ENCODE peak calls at places on chromosomes 16 and 17, in six cellular contexts. G is HepG2, S is H1, T is GM12892, W is K562, O is GM12878. E is an unnamed sample.

GRCh38 chr16:86994215-86994614 is 323.0 kb downstream of the C16orf95 start:
- DNase-seq in G (no peak), S (no peak), T (no peak), W (no peak), O (no peak), E (no peak)

GRCh38 chr17:21814776-21815175 is 122.5 kb downstream of the KCNJ18 start:
- DNase-seq in G (no peak), S (no peak), T (no peak), W (no peak), O (no peak), E (no peak)

GRCh38 chr17:46056800-46057304 is 57.8 kb downstream of the STH start:
- DNase-seq in G (no peak), S (no peak), T (no peak), W (no peak), O (no peak), E (no peak)

GRCh38 chr17:60695960-60696359 is 18.3 kb downstream of the BCAS3 start:
- DNase-seq in G (no peak), S (no peak), T (no peak), W (no peak), O (no peak), E (no peak)

GRCh38 chr16:29663020-29663828 is at the start of gene SPN:
- DNase-seq in G (no peak), S (no peak), T (peak; percentile 74), W (peak; percentile 93), O (no peak), E (no peak)

GRCh38 chr16:70708381-70709253 is 22.8 kb upstream of the MTSS2 start:
- DNase-seq in G (no peak), S (no peak), T (no peak), W (no peak), O (no peak), E (no peak)

GRCh38 chr17:1484060-1484535 is 8.4 kb downstream of the MYO1C start:
- DNase-seq in G (no peak), S (no peak), T (no peak), W (no peak), O (no peak), E (no peak)

GRCh38 chr17:77645441-77646430 is 312.8 kb upstream of the TNRC6C start:
- DNase-seq in G (no peak), S (no peak), T (no peak), W (no peak), O (no peak), E (no peak)

GRCh38 chr17:40497704-40498103 is 3.7 kb downstream of the TNS4 start:
- DNase-seq in G (no peak), S (no peak), T (no peak), W (no peak), O (no peak), E (no peak)

GRCh38 chr16:88787579-88788314 is 2.7 kb upstream of the PIEZO1 start:
- DNase-seq in G (peak; percentile 73), S (no peak), T (no peak), W (no peak), O (no peak), E (no peak)

GRCh38 chr17:76714822-76715461 is 4.2 kb upstream of the MXRA7 start:
- DNase-seq in G (no peak), S (peak; percentile 92), T (no peak), W (peak; percentile 56), O (no peak), E (no peak)

GRCh38 chr16:69563605-69564580 is 1.9 kb upstream of the NFAT5 start:
- DNase-seq in G (peak; percentile 49), S (peak; percentile 51), T (peak; percentile 27), W (peak; percentile 20), O (peak; percentile 93), E (no peak)

GRCh38 chr16:57517397-57518367 is 18.7 kb downstream of the CCDC102A start:
- DNase-seq in G (no peak), S (no peak), T (no peak), W (no peak), O (no peak), E (no peak)

GRCh38 chr16:31093132-31093703 is 1.4 kb downstream of the VKORC1 start:
- DNase-seq in G (peak; percentile 74), S (peak; percentile 61), T (no peak), W (peak; percentile 79), O (no peak), E (no peak)

GRCh38 chr16:31094424-31095120 is at the start of gene VKORC1:
- DNase-seq in G (peak; percentile 98), S (peak; percentile 90), T (peak; percentile 88), W (peak; percentile 93), O (peak; percentile 87), E (peak; percentile 92)

GRCh38 chr16:31094088-31094423 is 541 bp downstream of the VKORC1 start:
- DNase-seq in G (no peak), S (no peak), T (no peak), W (no peak), O (no peak), E (no peak)

GRCh38 chr16:31090540-31090939 is 1.8 kb upstream of the PRSS53 start:
- DNase-seq in G (no peak), S (no peak), T (no peak), W (no peak), O (no peak), E (no peak)

DNA sequence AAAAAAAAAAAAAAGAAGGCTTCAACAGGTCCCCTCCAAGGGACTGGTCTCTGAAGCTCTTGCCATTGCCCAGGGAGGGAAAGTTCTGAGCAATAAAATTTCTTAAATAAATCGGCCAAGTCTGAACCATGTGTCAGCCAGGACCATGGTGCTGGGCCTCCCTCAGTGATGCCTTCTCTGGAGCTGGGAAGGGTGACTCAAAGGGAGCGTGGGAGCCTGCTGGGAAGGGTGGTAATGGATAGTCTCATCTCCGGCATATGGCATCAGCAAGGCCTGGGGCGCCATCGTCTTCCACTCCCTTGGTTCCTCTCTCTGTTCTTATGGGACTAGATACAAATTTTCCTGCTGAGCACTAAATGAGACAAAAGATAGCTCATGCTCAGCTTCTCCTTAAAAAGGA is 2.3 kb downstream of the VKORC1 start:
- DNase-seq in G (no peak), S (no peak), T (no peak), W (no peak), O (no peak), E (no peak)
- TF ChIP-seq POLR2AphosphoS5 in G (no peak), S (no peak), T (no peak), W (no peak), O (no peak), E (no peak)

DNA sequence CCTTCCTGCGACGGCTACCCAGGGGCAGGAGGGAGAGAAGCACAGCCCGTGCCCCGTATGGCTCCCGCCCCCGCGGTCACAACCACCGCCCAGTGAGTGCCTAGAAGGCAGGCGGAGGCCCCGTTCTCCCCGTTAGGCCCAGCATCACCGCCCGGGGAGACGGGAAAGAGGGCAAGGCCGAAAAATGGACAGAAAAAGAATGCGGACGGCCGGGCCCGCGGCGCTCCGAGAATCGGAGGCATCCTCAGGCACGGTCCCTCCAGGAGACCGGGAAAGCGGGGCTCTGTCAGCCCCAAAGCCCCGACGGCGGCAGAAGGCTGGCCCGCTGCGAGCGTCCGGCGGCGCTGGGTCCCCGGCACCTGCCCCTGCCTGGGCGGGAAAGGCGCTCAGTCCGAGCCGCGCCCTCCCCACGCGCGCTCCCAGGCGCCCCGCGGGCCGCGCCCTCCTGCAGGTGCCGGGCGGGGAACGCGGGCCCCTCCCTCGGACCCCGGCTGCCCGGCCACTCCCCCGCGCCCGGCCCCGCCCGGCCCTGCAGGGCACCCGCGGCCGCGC is 407 bp downstream of the MCRIP1 start:
- DNase-seq in G (no peak), S (peak; percentile 71), T (no peak), W (peak; percentile 43), O (no peak), E (no peak)
- TF ChIP-seq POLR2A in G (no peak), S (no peak), T (no peak), W (no peak), O (no peak), E (no peak)

GRCh38 chr17:4880850-4881249 is 18.5 kb upstream of the C17orf107 start:
- DNase-seq in G (no peak), S (no peak), T (no peak), W (no peak), O (no peak), E (no peak)

GRCh38 chr17:4884489-4884888 is 14.8 kb upstream of the C17orf107 start:
- DNase-seq in G (no peak), S (no peak), T (no peak), W (no peak), O (no peak), E (no peak)

GRCh38 chr17:4879591-4879990 is 19.7 kb upstream of the C17orf107 start:
- DNase-seq in G (no peak), S (no peak), T (no peak), W (no peak), O (no peak), E (no peak)

GRCh38 chr17:4877089-4877488 is 22.2 kb upstream of the C17orf107 start:
- DNase-seq in G (no peak), S (no peak), T (no peak), W (no peak), O (no peak), E (no peak)

DNA sequence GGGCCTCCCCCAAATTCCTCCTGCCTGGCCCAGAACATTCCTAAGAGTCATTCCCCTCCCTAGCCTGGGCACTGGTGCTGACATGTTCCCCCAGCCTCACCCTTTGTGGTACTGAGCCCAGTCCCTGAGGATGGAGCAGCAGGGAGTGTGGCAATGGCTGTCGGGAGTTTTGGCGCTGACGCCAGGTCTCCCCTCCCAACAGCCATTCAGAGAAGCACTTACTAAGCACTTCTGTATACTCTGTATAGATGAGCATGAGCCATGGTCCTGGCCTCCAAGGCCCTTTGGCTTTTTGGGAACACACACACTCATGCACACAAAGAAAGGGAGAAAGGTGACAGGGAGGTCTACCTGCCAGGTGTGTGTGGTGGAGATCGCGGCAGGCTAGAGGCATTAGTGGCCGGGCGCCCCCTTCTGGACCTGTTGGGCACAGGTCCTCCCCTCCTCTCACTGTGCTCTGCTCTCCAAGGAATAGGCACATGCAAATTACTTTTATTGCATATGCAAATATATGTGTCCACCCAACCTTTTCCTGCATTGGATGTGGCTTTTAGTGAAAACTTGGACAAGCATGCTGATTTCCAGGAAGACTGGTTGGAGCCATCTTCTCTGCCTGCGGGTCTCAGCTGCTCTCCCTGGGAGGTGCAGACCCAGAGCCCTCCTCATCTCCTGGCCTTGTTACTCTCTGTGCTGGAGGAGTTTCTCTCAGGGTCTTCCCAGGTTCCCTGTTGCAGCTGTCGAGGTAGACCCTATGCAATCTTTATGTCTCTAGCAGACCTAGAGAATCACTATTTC is 17.4 kb upstream of the C17orf107 start:
- DNase-seq in G (peak; percentile 41), S (peak; percentile 89), T (peak; percentile 74), W (peak; percentile 54), O (no peak), E (peak; percentile 72)
- TF ChIP-seq TAF1 in G (no peak), S (no peak), T (no peak), W (no peak), O (no peak), E (no peak)

DNA sequence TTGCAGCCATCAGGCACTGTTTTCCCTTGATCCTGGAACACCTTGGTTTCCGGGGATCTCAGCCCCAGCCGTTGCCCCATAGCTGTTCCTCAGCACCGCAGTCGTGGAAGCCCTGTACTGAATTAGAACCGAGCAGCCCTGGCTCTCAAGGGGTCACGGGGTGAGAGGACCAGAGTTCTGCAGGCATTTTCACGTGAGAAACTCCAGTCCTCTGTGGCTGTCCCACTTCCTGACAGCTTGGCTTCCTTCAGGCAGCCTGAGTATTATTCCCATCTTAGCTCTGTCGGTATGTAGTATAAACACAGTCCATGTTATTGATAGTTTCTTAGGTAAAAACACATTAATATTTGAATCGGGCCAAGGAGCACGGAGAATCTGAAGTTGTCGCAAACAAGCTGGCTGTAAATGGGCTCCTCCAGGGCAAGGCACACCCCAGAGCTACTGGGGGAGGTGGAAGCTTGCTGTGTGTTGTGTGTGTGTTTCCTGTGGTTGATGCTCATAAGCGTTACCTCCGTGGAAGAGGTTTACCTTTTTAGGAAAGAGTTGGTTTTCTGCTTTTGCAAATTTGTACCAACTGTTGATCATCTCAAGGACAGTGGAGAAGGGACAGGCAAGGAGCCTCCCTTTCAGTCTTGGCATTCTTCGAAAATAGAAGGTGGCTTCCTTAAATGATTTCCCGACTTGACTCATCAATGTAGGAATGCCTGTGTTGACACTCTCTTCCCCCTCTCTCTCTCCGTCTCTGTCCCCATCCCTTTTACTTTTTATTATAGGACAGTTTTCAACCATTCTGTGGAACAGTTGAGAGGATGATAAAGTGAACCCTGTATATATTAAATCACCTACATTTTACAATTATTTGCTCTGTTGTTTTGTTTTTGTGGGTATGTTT is 208.9 kb upstream of the CHMP6 start:
- DNase-seq in G (no peak), S (no peak), T (no peak), W (no peak), O (no peak), E (no peak)
- TF ChIP-seq POLR2AphosphoS5 in G (no peak), S (no peak), T (no peak), W (no peak), O (no peak), E (no peak)

E was measured in GM12891.